ENCODE peak calls at places on chromosomes 5 and 9, in four cellular contexts. V, B, M and K are unnamed samples.

GRCh38 chr5:143986567-143987242 is 174.7 kb downstream of the HMHB1 start:
- DNase-seq in M (peak), V (peak), B (no peak), K (no peak)

GRCh38 chr9:134366223-134367031 is 40.2 kb downstream of the RXRA start:
- DNase-seq in M (peak), B (no peak), V (peak), K (peak)

GRCh38 chr5:53407373-53407772 is 73.1 kb upstream of the FST start:
- DNase-seq in V (peak), M (no peak), B (no peak), K (peak)

GRCh38 chr5:16617272-16617973 is 626 bp upstream of the RETREG1 start:
- DNase-seq in V (no peak), M (no peak), B (peak), K (no peak)

GRCh38 chr9:117543089-117543488 is 128.2 kb upstream of the ASTN2 start:
- DNase-seq in M (no peak), V (no peak), B (no peak), K (no peak)

GRCh38 chr5:150214289-150214688 is 24.4 kb downstream of the SLC6A7 start:
- DNase-seq in B (no peak), V (peak), M (peak), K (no peak)

GRCh38 chr5:129460951-129461815 is 1.1 kb downstream of the ADAMTS19 start:
- DNase-seq in M (no peak), B (no peak), V (peak), K (peak)

GRCh38 chr9:72937545-72937944 is 15.3 kb downstream of the ALDH1A1 start:
- DNase-seq in M (no peak), B (no peak), V (no peak), K (no peak)

GRCh38 chr5:125813221-125813974 is 609.8 kb upstream of the GRAMD2B start:
- DNase-seq in M (no peak), B (no peak), V (no peak), K (no peak)

GRCh38 chr5:172973127-172973916 is 10.2 kb upstream of the ATP6V0E1 start:
- DNase-seq in M (peak), B (no peak), V (peak), K (no peak)

GRCh38 chr9:127177682-127178265 is 55.3 kb upstream of the ANGPTL2 start:
- DNase-seq in V (no peak), M (no peak), B (no peak), K (no peak)

GRCh38 chr5:145925353-145925752 is 11.0 kb upstream of the SH3RF2 start:
- DNase-seq in B (no peak), V (peak), M (peak), K (no peak)

GRCh38 chr9:37438359-37438758 is 15.9 kb downstream of the GRHPR start:
- DNase-seq in M (no peak), V (no peak), B (no peak), K (no peak)

GRCh38 chr5:169416583-169417196 is 115.8 kb upstream of the SLIT3 start:
- DNase-seq in M (peak), V (peak), B (no peak), K (no peak)

GRCh38 chr5:157361865-157362465 is 96.0 kb downstream of the CYFIP2 start:
- DNase-seq in M (no peak), V (peak), B (no peak), K (no peak)

GRCh38 chr5:72228957-72229356 is 91.1 kb downstream of the MRPS27 start:
- DNase-seq in V (no peak), B (no peak), M (no peak), K (no peak)

GRCh38 chr5:147479949-147480348 is 29.9 kb downstream of the DPYSL3 start:
- DNase-seq in M (no peak), V (peak), B (no peak), K (no peak)

GRCh38 chr9:38089387-38090165 is 20.5 kb upstream of the SHB start:
- DNase-seq in M (no peak), B (no peak), V (no peak), K (no peak)

GRCh38 chr5:86101966-86102365 is 515.8 kb upstream of the COX7C start:
- DNase-seq in V (no peak), B (no peak), M (no peak), K (no peak)

GRCh38 chr5:53359906-53360305 is 120.5 kb upstream of the FST start:
- DNase-seq in B (no peak), V (peak), M (no peak), K (peak)

GRCh38 chr9:121731919-121732318 is 80.5 kb downstream of the DAB2IP start:
- DNase-seq in V (no peak), M (no peak), B (no peak), K (no peak)

GRCh38 chr9:137045294-137046093 is 483 bp downstream of the NPDC1 start:
- DNase-seq in M (no peak), B (no peak), V (peak), K (peak)

GRCh38 chr5:174559141-174559540 is 165.2 kb upstream of the MSX2 start:
- DNase-seq in V (no peak), B (no peak), M (no peak), K (no peak)

GRCh38 chr9:75185585-75186170 is 97.4 kb downstream of the OSTF1 start:
- DNase-seq in V (peak), M (no peak), B (peak), K (peak)